ENCODE peak calls at places on chromosomes 6 and 20, in six cellular contexts. W is fibroblast of lung, R is WERI-Rb-1, J is pancreas, M is heart right ventricle, E is HCT116. A is an unnamed sample.

GRCh38 chr20:44093249-44093582 is 93.8 kb downstream of the JPH2 start:
- DNase-seq in W (no peak), R (no peak), J (no peak), M (no peak), E (no peak), A (no peak)

GRCh38 chr6:73088138-73088813 is 137.0 kb downstream of the KHDC1L start:
- DNase-seq in W (no peak), R (no peak), J (no peak), M (no peak), E (no peak), A (no peak)

GRCh38 chr6:40477246-40478126 is 109.7 kb downstream of the LRFN2 start:
- DNase-seq in W (no peak), R (peak), J (no peak), M (no peak), E (no peak), A (no peak)

GRCh38 chr6:35386989-35387388 is 44.6 kb downstream of the PPARD start:
- DNase-seq in W (no peak), R (no peak), J (no peak), M (no peak), E (no peak), A (no peak)

GRCh38 chr20:50680106-50680960 is 11.0 kb downstream of the RIPOR3 start:
- DNase-seq in W (peak), R (no peak), J (peak), M (no peak), E (no peak), A (no peak)

GRCh38 chr20:33499347-33499746 is 9.5 kb downstream of the CBFA2T2 start:
- DNase-seq in W (no peak), R (no peak), J (no peak), M (no peak), E (no peak), A (no peak)

GRCh38 chr6:125095501-125096301 is 57.9 kb upstream of the TPD52L1 start:
- DNase-seq in W (peak), R (no peak), J (no peak), M (no peak), E (no peak), A (no peak)

GRCh38 chr6:169604076-169604475 is 97.8 kb downstream of the WDR27 start:
- DNase-seq in W (no peak), R (no peak), J (no peak), M (no peak), E (no peak), A (no peak)

GRCh38 chr20:32537657-32538525 is 47.2 kb downstream of the NOL4L start:
- DNase-seq in W (no peak), R (peak), J (no peak), M (no peak), E (no peak), A (no peak)

GRCh38 chr20:50389437-50389807 is 120.8 kb upstream of the PTPN1 start:
- DNase-seq in W (no peak), R (no peak), J (peak), M (peak), E (no peak), A (no peak)

GRCh38 chr6:84685983-84686584 is 78.3 kb downstream of the TBX18 start:
- DNase-seq in W (peak), R (no peak), J (no peak), M (no peak), E (peak), A (no peak)

DNA sequence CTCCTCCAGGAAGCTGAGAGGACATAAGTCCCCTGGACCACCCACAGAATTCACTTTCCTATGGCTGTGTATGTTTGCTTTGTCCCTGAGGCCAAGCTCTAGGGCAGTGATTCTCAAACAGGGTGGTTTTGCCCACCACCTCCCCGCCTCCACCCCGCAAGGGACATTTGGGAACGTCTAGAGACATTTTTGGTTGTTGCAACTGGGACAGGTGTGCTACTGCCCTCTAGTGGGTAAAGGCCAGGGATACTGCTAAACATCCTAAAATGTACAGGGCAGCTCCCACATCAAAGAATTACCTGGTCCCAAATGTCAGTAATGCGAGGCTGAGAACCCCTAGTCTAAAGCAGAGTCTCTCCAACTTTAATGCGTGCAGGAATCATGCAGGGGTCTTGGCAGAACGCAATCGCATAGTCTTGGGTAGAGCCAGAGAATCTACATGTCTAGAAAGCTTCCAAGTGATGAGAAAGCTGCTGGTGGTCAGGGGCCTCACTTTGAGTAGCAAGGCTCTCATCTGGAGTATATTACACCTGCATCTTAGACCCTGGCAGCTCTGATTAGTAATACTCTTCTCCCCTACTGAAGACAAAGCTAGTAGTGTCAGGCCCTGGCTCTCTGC is 5.1 kb downstream of the KCNS1 start:
- DNase-seq in W (peak), R (peak), J (no peak), M (no peak), E (peak), A (peak)
- H3K27ac ChIP-seq in W (no peak), R (no peak), J (no peak), M (no peak), E (no peak), A (no peak)

GRCh38 chr20:58342104-58342945 is 32.8 kb downstream of the RAB22A start:
- DNase-seq in W (peak), R (no peak), J (no peak), M (no peak), E (no peak), A (no peak)
- H3K27ac ChIP-seq in W (peak), R (no peak), J (no peak), M (no peak), E (no peak), A (no peak)

DNA sequence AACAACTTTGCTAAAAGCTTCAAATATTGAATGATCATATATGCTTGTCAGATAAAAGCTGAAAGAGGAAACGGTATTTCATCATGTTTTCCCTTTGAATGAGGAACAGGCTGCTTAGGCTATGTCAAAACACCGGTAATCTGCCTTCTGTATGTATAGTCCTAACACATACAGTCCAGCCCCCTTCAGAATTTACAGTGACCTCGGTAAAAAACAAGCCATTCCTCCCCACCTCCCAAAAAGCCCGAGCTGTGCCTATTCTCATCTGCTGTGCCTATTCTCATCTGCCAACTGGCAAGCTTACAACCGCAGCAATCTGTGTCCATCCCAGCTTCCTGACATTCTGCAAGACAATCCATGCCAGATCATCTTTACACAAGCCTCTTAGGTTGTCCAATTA is 26.8 kb upstream of the UBE2J1 start:
- DNase-seq in W (no peak), R (no peak), J (no peak), M (no peak), E (no peak), A (no peak)
- H3K27ac ChIP-seq in W (no peak), R (no peak), J (no peak), M (peak), E (no peak), A (no peak)

DNA sequence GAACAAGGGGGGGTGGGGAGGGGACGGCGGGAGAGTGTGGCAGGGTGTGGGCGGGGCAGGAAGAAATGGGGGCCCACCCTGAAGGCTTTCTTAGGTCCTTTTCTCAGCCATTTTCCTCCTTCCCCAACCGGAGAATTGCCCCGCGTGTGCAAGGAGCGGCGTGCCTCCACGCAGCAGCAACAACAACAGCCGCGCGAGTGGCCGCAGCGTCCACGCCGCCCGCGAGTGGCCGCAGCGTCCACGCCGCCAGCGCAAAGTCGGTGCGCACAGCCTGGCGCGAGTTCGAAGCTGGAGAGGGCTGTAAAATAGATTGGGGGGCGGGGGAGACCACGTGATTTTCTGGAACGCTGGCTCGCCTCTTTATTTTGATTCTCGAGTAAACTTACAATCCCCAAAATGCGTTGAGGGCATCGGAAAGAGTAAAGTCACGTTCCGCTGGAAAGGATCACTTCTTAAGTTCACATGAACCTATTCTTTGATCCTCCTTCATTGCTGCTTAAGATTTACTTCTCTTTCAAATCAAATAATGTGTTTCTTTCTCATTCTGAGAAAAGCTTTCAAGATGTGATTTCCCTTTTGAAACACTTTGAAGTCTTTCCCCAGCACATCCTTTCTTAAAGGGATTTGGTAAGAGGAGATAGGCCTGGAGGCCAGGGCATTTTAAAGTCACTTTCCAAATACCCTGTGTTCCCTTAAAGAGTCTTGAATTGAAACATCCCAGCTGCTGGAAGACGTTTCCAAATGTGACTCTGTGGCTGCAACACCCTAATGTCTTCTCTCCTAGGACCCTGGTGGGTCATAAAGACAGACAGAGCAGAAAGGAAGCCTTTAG is 66.7 kb upstream of the ZNF217 start:
- DNase-seq in W (peak), R (no peak), J (no peak), M (peak), E (no peak), A (no peak)
- H3K27ac ChIP-seq in W (peak), R (no peak), J (no peak), M (peak), E (no peak), A (peak)

GRCh38 chr6:107440935-107441334 is 18.4 kb downstream of the PDSS2 start:
- DNase-seq in W (no peak), R (no peak), J (no peak), M (no peak), E (no peak), A (no peak)

GRCh38 chr6:107441706-107442105 is 17.7 kb downstream of the PDSS2 start:
- DNase-seq in W (no peak), R (no peak), J (no peak), M (no peak), E (no peak), A (no peak)

GRCh38 chr6:107443066-107443903 is 16.1 kb downstream of the PDSS2 start:
- DNase-seq in W (no peak), R (no peak), J (no peak), M (no peak), E (no peak), A (no peak)

GRCh38 chr6:107443904-107444267 is 15.5 kb downstream of the PDSS2 start:
- DNase-seq in W (no peak), R (no peak), J (no peak), M (no peak), E (no peak), A (no peak)

GRCh38 chr6:107444277-107444676 is 15.1 kb downstream of the PDSS2 start:
- DNase-seq in W (no peak), R (no peak), J (no peak), M (no peak), E (no peak), A (no peak)
- H3K27ac ChIP-seq in W (no peak), R (no peak), J (no peak), M (no peak), E (no peak), A (no peak)

DNA sequence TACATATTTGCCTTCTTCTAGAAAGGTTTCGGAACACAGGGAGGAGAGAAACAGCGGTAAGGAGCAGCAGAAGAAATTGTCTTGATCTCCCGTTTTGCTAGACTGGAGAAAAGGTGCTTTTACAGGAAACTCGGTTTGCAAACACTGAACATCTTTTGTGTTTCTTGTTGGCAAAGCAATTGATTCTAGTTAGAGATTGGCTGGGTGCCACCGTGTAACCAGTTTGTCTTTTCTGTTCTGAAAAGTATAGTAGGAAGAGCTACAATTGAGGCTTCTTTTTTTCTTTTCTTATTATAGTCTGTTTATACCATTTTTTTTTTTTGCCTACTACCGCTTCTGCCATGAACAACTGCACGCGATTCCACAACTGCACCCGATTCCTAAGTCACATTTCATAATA is 404.1 kb upstream of the ID4 start:
- DNase-seq in W (no peak), R (no peak), J (no peak), M (no peak), E (no peak), A (no peak)
- H3K27ac ChIP-seq in W (no peak), R (no peak), J (no peak), M (no peak), E (no peak), A (no peak)

GRCh38 chr6:130020892-130021483 is 2.6 kb downstream of the L3MBTL3 start:
- DNase-seq in W (peak), R (peak), J (peak), M (peak), E (peak), A (peak)
- H3K27ac ChIP-seq in W (no peak), R (no peak), J (no peak), M (peak), E (peak), A (peak)

DNA sequence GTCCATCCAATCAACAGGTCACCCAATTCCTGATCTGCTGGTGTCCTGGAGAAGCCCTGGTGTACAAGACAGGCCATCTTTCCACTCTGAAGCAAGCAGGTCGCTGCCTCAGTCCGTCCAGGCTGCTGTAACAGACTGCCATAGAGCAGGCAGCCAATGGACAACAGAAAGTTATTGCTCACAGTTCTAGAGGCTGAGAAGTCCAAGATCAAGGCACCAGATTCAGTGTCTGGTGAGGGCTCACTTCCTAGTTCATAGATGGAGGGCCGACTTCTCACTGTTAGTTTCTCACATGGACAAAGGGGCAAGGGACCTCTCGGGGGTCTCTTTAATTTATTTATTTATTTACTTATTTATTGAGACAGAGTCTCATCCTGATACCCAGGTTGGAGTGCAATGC is 74.8 kb downstream of the CD24 start:
- DNase-seq in W (no peak), R (no peak), J (no peak), M (no peak), E (no peak), A (no peak)
- H3K27ac ChIP-seq in W (no peak), R (no peak), J (no peak), M (no peak), E (no peak), A (no peak)

GRCh38 chr6:101912266-101912665 is 518.8 kb downstream of the GRIK2 start:
- DNase-seq in W (no peak), R (peak), J (no peak), M (no peak), E (no peak), A (no peak)

GRCh38 chr6:101907356-101908217 is 514.1 kb downstream of the GRIK2 start:
- DNase-seq in W (no peak), R (no peak), J (no peak), M (no peak), E (no peak), A (no peak)

GRCh38 chr6:101909376-101909775 is 515.9 kb downstream of the GRIK2 start:
- DNase-seq in W (no peak), R (no peak), J (no peak), M (no peak), E (no peak), A (no peak)
- H3K27ac ChIP-seq in W (no peak), R (no peak), J (no peak), M (no peak), E (no peak), A (no peak)

GRCh38 chr20:63931735-63932134 is 24.5 kb downstream of the UCKL1 start:
- DNase-seq in W (no peak), R (no peak), J (no peak), M (no peak), E (no peak), A (no peak)

GRCh38 chr20:63935447-63935846 is 20.8 kb downstream of the UCKL1 start:
- DNase-seq in W (no peak), R (no peak), J (no peak), M (no peak), E (no peak), A (no peak)

GRCh38 chr20:63933646-63934045 is 22.6 kb downstream of the UCKL1 start:
- DNase-seq in W (no peak), R (no peak), J (no peak), M (no peak), E (no peak), A (no peak)

GRCh38 chr20:63932606-63933160 is 23.5 kb downstream of the UCKL1 start:
- DNase-seq in W (no peak), R (no peak), J (no peak), M (no peak), E (no peak), A (no peak)

DNA sequence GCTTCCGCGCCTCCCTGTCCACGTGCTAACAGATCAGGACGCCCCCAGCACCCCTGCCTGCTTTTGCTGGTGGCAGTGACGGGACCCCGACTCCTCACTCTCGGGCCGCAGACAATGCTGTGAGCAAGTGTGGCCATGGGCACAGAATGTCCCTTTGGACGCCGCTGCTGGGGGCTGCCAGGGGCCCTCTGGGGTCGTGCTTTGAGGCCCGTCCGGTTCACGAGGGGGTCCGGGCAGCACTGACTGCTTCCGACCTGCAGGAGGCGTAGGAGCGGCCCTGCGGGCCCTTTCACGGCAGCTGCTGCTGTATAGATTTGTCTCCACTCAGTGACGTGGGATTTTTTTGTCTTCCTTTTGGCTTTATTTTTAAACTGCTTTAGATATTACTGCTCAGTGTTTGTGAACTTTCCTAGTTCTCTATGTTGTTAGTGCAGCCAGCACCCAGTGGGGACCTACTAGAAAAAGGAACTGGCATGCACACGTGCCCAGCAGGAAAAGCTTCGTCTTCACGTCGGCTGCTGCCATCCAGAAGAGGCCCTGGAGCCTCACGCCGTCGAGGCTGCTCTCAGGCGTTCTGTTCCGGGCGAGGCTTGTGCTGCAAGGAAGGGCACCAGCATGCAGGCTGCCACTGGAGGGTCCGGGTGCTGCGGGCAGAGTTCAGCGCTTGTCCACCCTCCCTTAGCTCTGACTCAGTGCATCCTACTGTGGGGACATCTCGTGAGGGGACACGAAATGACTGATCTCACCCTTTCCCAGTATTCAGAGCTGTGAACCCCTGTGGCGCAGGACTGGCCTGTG is 21.7 kb downstream of the UCKL1 start:
- DNase-seq in W (no peak), R (no peak), J (no peak), M (no peak), E (no peak), A (no peak)
- H3K27ac ChIP-seq in W (no peak), R (no peak), J (no peak), M (no peak), E (no peak), A (no peak)